ENCODE peak calls at places on chromosomes 7 and 10, in seven cellular contexts. I is Panc1; D is left ventricle myocardium inferior; Z is CD4-positive, alpha-beta T cell; B is astrocyte of the cerebellum; W is upper lobe of right lung; E is BE2C. X is an unnamed sample.

GRCh38 chr7:101567231-101567630 is 61.9 kb downstream of the MYL10 start:
- DNase-seq in B (no peak), W (no peak), D (no peak), E (no peak), I (no peak), Z (no peak), X (no peak)

GRCh38 chr10:116740971-116741370 is 1.4 kb downstream of the HSPA12A start:
- DNase-seq in D (no peak), I (no peak), E (no peak), Z (no peak), W (no peak), B (no peak), X (peak)

GRCh38 chr7:32587431-32587948 is 92.2 kb downstream of the AVL9 start:
- DNase-seq in Z (no peak), B (peak), D (no peak), I (peak), W (no peak), E (no peak), X (no peak)

GRCh38 chr7:70586822-70587221 is 545.1 kb upstream of the GALNT17 start:
- DNase-seq in E (no peak), Z (no peak), I (no peak), D (no peak), W (no peak), B (no peak), X (no peak)

GRCh38 chr7:50631639-50632038 is 66.4 kb upstream of the DDC start:
- DNase-seq in D (no peak), I (no peak), B (no peak), E (no peak), Z (no peak), W (no peak), X (no peak)

GRCh38 chr7:115352375-115352774 is 430.5 kb downstream of the MDFIC start:
- DNase-seq in Z (no peak), B (no peak), I (no peak), W (no peak), E (no peak), D (no peak), X (no peak)

GRCh38 chr7:4416436-4417092 is 265.5 kb upstream of the FOXK1 start:
- DNase-seq in I (no peak), D (peak), W (no peak), E (peak), Z (no peak), B (no peak), X (no peak)

GRCh38 chr7:99267530-99268360 is 4.9 kb upstream of the MYH16 start:
- DNase-seq in Z (no peak), E (no peak), B (peak), D (no peak), I (peak), W (no peak), X (no peak)

GRCh38 chr7:73526892-73527821 is 5.1 kb upstream of the BAZ1B start:
- DNase-seq in I (no peak), W (no peak), B (no peak), D (no peak), E (peak), Z (no peak), X (no peak)

GRCh38 chr10:12388671-12389070 is 39.3 kb downstream of the CAMK1D start:
- DNase-seq in B (no peak), D (no peak), W (no peak), Z (no peak), E (no peak), I (no peak), X (no peak)

GRCh38 chr10:28331821-28332220 is 29.0 kb upstream of the MPP7 start:
- DNase-seq in W (no peak), D (no peak), B (peak), E (no peak), I (no peak), Z (no peak), X (no peak)

GRCh38 chr7:24830440-24831050 is 73.3 kb upstream of the GSDME start:
- DNase-seq in D (no peak), I (no peak), B (no peak), E (no peak), Z (no peak), W (no peak), X (no peak)

DNA sequence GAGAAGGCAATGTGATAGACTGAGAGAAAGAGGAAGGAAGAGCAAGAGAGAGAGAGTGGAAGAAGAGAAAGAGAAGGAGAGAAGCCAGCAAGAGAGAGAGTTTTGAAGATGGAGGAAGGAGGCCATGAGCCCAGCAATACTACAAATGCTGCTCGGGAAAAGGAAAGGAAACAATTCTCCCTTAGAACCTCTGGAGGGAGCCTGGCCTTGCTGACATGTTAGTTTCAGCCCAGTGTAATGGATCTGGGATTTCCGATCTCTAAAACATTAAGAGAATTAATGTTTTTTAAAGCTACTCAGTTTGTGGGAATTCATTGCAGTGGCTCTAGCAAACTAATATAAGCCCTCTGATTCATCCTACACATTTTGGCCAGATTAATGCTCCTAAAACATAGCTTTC is 206.8 kb upstream of the MTPN start:
- DNase-seq in I (no peak), Z (no peak), D (no peak), B (no peak), E (peak), W (no peak), X (no peak)
- TF ChIP-seq CTCF in I (no peak), Z (no peak), D (peak), B (peak), E (peak), W (no peak), X (no peak)

DNA sequence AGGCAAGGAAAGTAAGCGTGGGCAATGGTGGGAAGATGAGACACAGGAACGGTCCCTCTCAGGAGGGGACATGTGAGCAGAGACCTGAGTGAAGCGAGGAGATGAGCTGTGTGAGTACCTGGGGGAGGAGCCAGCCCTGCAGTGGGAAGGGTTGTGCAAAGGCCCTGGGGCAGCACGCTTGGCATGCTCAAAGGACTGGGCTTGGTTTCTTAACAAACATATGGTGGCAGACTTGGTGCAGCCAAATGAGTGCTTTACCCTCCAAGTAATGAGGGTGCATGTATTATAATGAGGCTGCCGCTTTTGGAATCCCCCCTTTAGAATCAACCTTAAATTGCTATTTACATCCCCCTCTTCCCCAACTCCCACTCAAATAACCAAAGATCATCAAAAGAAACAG is 152.7 kb upstream of the FRMD4A start:
- DNase-seq in D (no peak), B (no peak), Z (no peak), W (no peak), E (no peak), I (no peak), X (no peak)
- TF ChIP-seq CTCF in D (no peak), B (no peak), Z (no peak), W (no peak), E (no peak), I (no peak), X (no peak)

DNA sequence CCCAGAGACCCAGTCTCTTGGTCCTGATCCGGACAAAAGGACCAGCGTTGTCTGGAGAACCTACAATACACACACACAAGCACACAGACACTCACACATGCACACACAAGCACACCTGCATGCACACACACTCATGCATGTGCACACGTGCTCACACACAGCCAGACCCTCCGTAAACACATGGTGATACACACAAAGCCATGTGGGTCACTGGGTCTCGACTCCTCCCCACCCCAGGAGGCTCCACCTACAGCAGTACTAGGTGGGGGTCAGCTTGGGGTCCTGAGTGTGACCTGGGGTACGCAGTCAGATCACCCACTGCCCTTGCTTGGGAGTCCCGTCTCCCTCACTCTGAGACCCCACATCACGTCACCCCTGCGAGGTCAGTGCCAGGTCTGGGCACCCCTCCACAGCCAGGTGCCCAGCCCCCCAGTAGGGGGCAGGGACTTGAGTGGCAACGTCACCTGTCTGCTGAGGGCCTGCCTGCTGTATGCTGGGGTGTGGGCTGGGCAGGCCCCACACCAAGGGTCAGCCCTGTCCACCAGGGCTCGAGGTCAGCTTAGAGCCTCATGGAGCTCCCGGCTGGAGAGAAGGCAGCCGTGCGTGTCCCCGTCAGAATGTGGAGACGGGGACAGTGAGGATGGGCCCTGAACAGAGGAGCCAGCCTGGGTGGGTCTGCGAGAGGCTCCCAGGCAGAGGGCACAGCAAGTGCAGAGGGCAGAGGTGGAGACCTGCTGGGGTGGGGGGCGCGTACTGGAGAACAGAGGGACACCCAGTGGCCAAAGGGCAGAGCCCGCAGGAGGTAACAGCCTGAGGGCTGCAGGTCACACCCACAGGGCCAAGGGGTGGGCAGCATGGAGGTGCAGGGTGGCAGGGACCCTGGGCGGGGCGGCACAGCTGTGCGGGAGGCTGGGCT is 34.5 kb downstream of the ELFN1 start:
- DNase-seq in W (peak), D (no peak), B (no peak), I (no peak), E (no peak), Z (no peak), X (no peak)
- TF ChIP-seq CTCF in W (no peak), D (no peak), B (no peak), I (no peak), E (no peak), Z (no peak), X (no peak)

DNA sequence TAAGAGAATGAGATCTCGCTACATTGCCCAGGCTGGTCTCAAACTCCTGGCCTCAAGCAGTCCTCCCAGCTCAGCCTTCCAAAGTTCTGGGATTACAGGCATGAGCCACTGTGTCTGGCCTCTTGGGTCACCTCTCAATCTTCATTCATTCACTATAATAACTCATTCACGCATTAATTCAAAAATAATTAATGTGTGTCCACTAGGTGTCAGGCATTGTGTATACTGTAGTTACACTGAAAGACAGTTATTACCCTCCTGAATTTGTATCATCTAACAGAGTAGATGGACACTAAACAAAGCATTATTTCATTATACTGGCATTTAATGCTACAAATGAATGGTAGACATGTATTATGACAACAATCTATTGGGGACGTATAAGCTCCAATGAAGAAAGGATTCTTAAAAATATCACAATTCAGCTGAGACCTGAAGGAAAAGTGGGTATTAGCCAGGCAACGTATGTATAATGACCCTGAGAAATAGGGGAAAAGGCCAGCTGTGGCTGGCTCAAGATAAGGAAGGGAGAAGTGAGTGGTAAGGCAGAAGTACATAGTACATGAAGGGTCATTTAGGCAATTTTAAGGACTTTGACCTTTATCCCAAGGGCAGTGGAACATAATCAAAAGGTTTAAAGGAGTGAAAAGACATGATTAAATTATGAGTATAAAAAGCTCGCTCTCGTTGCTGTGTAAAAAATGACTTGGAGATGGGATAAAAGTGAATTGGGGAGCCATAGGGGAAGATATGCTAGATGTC is 150.7 kb downstream of the BTAF1 start:
- DNase-seq in W (no peak), B (no peak), D (no peak), E (no peak), Z (no peak), I (no peak), X (no peak)
- TF ChIP-seq CTCF in W (no peak), B (no peak), D (peak), E (no peak), Z (no peak), I (peak), X (no peak)

DNA sequence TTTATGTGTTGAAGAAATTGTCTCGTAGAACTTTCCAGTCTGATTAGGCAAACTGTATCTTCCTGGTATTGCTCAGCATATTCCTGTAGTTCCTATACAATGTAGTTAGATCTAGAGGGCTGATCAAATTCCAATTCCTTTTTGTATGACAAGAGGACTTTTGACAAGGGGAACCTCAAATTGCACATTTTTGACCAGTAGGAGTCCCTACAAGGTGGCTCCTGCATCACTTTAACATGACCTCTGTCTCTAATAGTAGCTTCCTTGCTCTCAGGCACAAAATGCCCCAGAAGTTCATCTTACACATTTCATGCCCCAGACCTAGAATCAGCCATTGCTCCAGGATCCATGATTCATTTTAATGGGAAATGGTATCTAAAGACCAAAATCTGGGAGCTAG is 18.7 kb downstream of the HERPUD2 start:
- DNase-seq in Z (no peak), E (no peak), W (no peak), I (no peak), B (no peak), D (no peak), X (no peak)
- TF ChIP-seq CTCF in Z (no peak), E (peak), W (no peak), I (no peak), B (no peak), D (no peak), X (no peak)

DNA sequence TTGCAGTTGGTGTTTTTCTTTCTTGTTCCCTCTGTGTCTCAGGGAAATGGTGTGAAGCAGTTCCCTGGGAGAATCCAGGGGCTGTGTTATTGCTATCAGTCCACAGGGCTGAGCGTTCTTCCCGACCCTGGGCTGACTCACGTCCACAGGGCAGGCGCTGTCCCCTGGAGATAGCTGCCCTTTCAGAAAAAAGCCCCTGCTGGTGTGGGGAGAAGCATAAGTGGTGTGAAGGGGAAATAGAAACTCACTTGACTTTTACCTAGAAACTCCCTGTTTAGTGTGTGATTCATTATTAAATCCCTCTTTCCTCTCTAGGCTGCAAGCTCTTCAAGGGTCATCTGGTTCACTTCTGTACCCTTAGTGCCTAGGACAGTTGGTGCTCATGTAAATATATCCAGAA is 63.3 kb upstream of the SMNDC1 start:
- DNase-seq in Z (no peak), W (no peak), E (no peak), D (no peak), B (no peak), I (no peak), X (no peak)
- TF ChIP-seq CTCF in Z (no peak), W (no peak), E (no peak), D (no peak), B (no peak), I (no peak), X (no peak)

GRCh38 chr7:145848691-145849090 is 267.9 kb upstream of the CNTNAP2 start:
- DNase-seq in D (no peak), W (no peak), I (no peak), B (no peak), Z (no peak), E (no peak), X (peak)
- TF ChIP-seq CTCF in D (peak), W (peak), I (peak), B (no peak), Z (no peak), E (peak), X (no peak)

DNA sequence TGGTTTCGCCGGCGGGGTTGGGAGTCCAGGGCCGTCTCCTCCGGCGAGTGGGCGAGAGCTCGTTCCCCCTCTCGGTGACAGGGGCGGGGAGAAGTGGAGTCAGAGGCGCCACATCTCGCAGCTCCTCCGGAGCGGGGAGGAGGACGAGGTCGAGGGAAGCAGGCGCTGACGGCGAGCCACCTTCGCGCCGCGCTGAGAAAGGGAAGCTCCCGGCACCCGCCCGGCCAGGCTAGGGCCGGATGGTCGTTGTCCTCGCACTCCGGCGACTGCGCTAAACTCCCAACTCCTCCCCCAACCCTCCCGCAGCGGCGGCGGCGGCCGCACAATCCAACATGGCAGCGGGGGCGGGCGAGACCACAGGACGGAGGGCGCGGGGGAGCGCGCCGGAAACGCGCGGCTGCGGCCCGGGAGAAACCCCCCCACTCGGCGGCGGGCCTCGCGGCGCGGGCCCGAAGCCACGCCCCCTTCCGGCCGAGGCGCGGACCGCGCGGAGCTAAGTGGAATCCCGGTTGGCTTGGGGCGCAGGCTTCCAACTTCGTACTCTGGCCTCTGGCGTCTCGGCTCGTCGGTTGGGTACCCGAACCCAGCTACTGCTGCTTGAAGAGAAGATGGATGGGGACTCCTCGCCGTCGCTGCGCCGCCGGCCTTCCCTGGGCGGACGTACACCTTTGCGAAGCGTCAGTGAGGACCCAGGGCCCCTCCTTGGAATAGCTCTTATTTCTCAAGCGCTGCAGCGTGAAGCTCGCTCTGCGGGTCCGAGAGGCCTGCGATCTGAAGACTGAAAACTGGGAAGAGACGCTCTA is at the start of gene WASL:
- DNase-seq in B (peak), I (no peak), E (peak), Z (peak), W (peak), D (peak), X (peak)
- TF ChIP-seq CTCF in B (no peak), I (no peak), E (no peak), Z (peak), W (peak), D (no peak), X (no peak)

GRCh38 chr7:124412531-124412930 is 353.1 kb downstream of the GPR37 start:
- DNase-seq in E (no peak), I (no peak), D (no peak), Z (no peak), B (no peak), W (no peak), X (no peak)
- TF ChIP-seq CTCF in E (no peak), I (no peak), D (no peak), Z (no peak), B (no peak), W (no peak), X (no peak)

GRCh38 chr10:132003286-132003924 is 21.7 kb upstream of the BNIP3 start:
- DNase-seq in Z (no peak), W (no peak), B (no peak), I (no peak), E (no peak), D (no peak), X (no peak)

GRCh38 chr10:132002004-132002403 is 20.3 kb upstream of the BNIP3 start:
- DNase-seq in I (no peak), W (no peak), E (no peak), Z (no peak), D (no peak), B (no peak), X (no peak)

GRCh38 chr10:131998845-131999681 is 17.3 kb upstream of the BNIP3 start:
- DNase-seq in B (no peak), I (no peak), E (no peak), D (no peak), Z (no peak), W (no peak), X (no peak)

GRCh38 chr10:132004052-132004451 is 22.3 kb upstream of the BNIP3 start:
- DNase-seq in W (no peak), E (no peak), D (no peak), I (no peak), B (no peak), Z (no peak), X (no peak)

DNA sequence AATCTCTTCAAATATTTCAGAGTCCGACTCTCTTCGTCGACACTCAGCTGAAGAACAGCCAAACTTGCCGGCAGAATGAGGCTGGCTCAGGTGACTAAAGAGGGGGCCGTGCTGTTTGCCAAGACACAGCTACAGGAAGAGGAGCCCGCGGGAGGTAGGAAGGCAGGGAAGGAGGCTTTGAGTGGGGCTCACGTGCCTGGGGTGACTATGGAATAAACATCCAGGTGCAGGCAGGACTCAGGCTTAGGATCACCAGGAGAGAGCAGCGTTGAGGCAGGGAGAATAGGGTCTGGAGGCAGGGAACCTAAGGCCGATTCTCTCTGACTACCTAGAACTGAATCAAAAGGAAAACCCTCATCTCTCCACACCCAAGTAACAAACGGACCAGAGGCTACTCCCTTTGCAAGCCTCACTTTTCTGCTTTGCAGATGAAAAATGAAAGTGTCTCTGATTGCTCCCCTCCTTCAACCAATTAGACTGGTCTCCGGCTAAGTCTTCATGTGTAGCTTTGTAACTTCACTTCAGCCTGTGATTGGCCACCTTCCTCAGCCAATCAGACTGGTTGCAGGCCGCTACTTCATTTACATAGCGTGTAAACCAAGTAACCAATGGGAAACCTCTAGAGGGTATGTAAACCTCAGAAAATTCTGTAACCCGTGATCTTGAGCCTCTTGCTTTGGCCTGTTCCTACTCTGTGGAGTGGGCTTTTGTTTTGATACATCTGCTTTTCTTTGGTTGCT is 19.7 kb upstream of the BNIP3 start:
- DNase-seq in Z (no peak), E (peak), D (no peak), B (no peak), I (no peak), W (peak), X (no peak)
- TF ChIP-seq CTCF in Z (no peak), E (peak), D (peak), B (no peak), I (no peak), W (no peak), X (no peak)

X was measured in glutamatergic neuron.